ENCODE peak calls at places on chromosomes 5 and 9, in six cellular contexts. One of them, this sample, is unnamed.

GRCh38 chr9:122518841-122519240 is at the start of gene OR1J4:
- DNase-seq in sigmoid colon: no peak
- DNase-seq in fibroblast of pulmonary artery: no peak
- DNase-seq in PC-3: no peak
- DNase-seq in Calu3: no peak
- DNase-seq in cardiac muscle cell: no peak
- DNase-seq in this sample: no peak

GRCh38 chr9:90044263-90044662 is 439.5 kb downstream of the GADD45G start:
- DNase-seq in sigmoid colon: no peak
- DNase-seq in fibroblast of pulmonary artery: no peak
- DNase-seq in PC-3: peak
- DNase-seq in Calu3: no peak
- DNase-seq in cardiac muscle cell: no peak
- DNase-seq in this sample: no peak

GRCh38 chr5:80204808-80205614 is 50.8 kb downstream of the SERINC5 start:
- DNase-seq in sigmoid colon: no peak
- DNase-seq in fibroblast of pulmonary artery: peak
- DNase-seq in PC-3: no peak
- DNase-seq in Calu3: peak
- DNase-seq in cardiac muscle cell: peak
- DNase-seq in this sample: no peak

GRCh38 chr5:137699291-137700281 is 36.3 kb downstream of the KLHL3 start:
- DNase-seq in sigmoid colon: no peak
- DNase-seq in fibroblast of pulmonary artery: no peak
- DNase-seq in PC-3: no peak
- DNase-seq in Calu3: no peak
- DNase-seq in cardiac muscle cell: no peak
- DNase-seq in this sample: no peak

GRCh38 chr5:73336366-73336765 is 112.2 kb downstream of the FOXD1 start:
- DNase-seq in sigmoid colon: no peak
- DNase-seq in fibroblast of pulmonary artery: peak
- DNase-seq in PC-3: no peak
- DNase-seq in Calu3: no peak
- DNase-seq in cardiac muscle cell: no peak
- DNase-seq in this sample: no peak

GRCh38 chr5:23352437-23352836 is 155.0 kb upstream of the PRDM9 start:
- DNase-seq in sigmoid colon: no peak
- DNase-seq in fibroblast of pulmonary artery: peak
- DNase-seq in PC-3: peak
- DNase-seq in Calu3: no peak
- DNase-seq in cardiac muscle cell: peak
- DNase-seq in this sample: no peak

GRCh38 chr5:29114331-29114768 is 2076.0 kb upstream of the CDH9 start:
- DNase-seq in sigmoid colon: no peak
- DNase-seq in fibroblast of pulmonary artery: no peak
- DNase-seq in PC-3: peak
- DNase-seq in Calu3: no peak
- DNase-seq in cardiac muscle cell: no peak
- DNase-seq in this sample: no peak

GRCh38 chr5:109922396-109922995 is 232.8 kb downstream of the MAN2A1 start:
- DNase-seq in sigmoid colon: no peak
- DNase-seq in fibroblast of pulmonary artery: no peak
- DNase-seq in PC-3: no peak
- DNase-seq in Calu3: no peak
- DNase-seq in cardiac muscle cell: no peak
- DNase-seq in this sample: no peak

GRCh38 chr5:74667396-74667795 is 17.6 kb upstream of the HEXB start:
- DNase-seq in sigmoid colon: no peak
- DNase-seq in fibroblast of pulmonary artery: no peak
- DNase-seq in PC-3: no peak
- DNase-seq in Calu3: no peak
- DNase-seq in cardiac muscle cell: peak
- DNase-seq in this sample: no peak

GRCh38 chr5:54753034-54753433 is 232.4 kb downstream of the ESM1 start:
- DNase-seq in sigmoid colon: no peak
- DNase-seq in fibroblast of pulmonary artery: peak
- DNase-seq in PC-3: no peak
- DNase-seq in Calu3: no peak
- DNase-seq in cardiac muscle cell: no peak
- DNase-seq in this sample: no peak

GRCh38 chr5:58348996-58349728 is 110.7 kb downstream of the PLK2 start:
- DNase-seq in sigmoid colon: no peak
- DNase-seq in fibroblast of pulmonary artery: no peak
- DNase-seq in PC-3: peak
- DNase-seq in Calu3: no peak
- DNase-seq in cardiac muscle cell: no peak
- DNase-seq in this sample: no peak

GRCh38 chr5:151622367-151623097 is 31.4 kb upstream of the FAT2 start:
- DNase-seq in sigmoid colon: no peak
- DNase-seq in fibroblast of pulmonary artery: no peak
- DNase-seq in PC-3: no peak
- DNase-seq in Calu3: no peak
- DNase-seq in cardiac muscle cell: no peak
- DNase-seq in this sample: no peak

GRCh38 chr9:34957492-34958410 is at the start of gene PHF24:
- DNase-seq in sigmoid colon: no peak
- DNase-seq in fibroblast of pulmonary artery: no peak
- DNase-seq in PC-3: no peak
- DNase-seq in Calu3: peak
- DNase-seq in cardiac muscle cell: peak
- DNase-seq in this sample: no peak

GRCh38 chr9:76255781-76256455 is 138.3 kb downstream of the RFK start:
- DNase-seq in sigmoid colon: peak
- DNase-seq in fibroblast of pulmonary artery: peak
- DNase-seq in PC-3: no peak
- DNase-seq in Calu3: no peak
- DNase-seq in cardiac muscle cell: no peak
- DNase-seq in this sample: no peak

GRCh38 chr5:178818094-178818493 is 41.7 kb upstream of the ZNF354B start:
- DNase-seq in sigmoid colon: no peak
- DNase-seq in fibroblast of pulmonary artery: no peak
- DNase-seq in PC-3: no peak
- DNase-seq in Calu3: no peak
- DNase-seq in cardiac muscle cell: no peak
- DNase-seq in this sample: no peak

GRCh38 chr9:127776919-127777280 is 1.6 kb downstream of the SH2D3C start:
- DNase-seq in sigmoid colon: no peak
- DNase-seq in fibroblast of pulmonary artery: no peak
- DNase-seq in PC-3: no peak
- DNase-seq in Calu3: no peak
- DNase-seq in cardiac muscle cell: no peak
- DNase-seq in this sample: no peak

GRCh38 chr9:4212661-4213060 is 87.2 kb downstream of the GLIS3 start:
- DNase-seq in sigmoid colon: no peak
- DNase-seq in fibroblast of pulmonary artery: no peak
- DNase-seq in PC-3: no peak
- DNase-seq in Calu3: no peak
- DNase-seq in cardiac muscle cell: no peak
- DNase-seq in this sample: no peak

GRCh38 chr5:65191554-65192126 is 290.1 kb downstream of the ADAMTS6 start:
- DNase-seq in sigmoid colon: no peak
- DNase-seq in fibroblast of pulmonary artery: peak
- DNase-seq in PC-3: no peak
- DNase-seq in Calu3: no peak
- DNase-seq in cardiac muscle cell: no peak
- DNase-seq in this sample: no peak

GRCh38 chr5:33810491-33811120 is 81.2 kb downstream of the ADAMTS12 start:
- DNase-seq in sigmoid colon: peak
- DNase-seq in fibroblast of pulmonary artery: peak
- DNase-seq in PC-3: peak
- DNase-seq in Calu3: no peak
- DNase-seq in cardiac muscle cell: no peak
- DNase-seq in this sample: no peak

GRCh38 chr9:36798350-36799065 is 225.8 kb downstream of the MELK start:
- DNase-seq in sigmoid colon: no peak
- DNase-seq in fibroblast of pulmonary artery: no peak
- DNase-seq in PC-3: peak
- DNase-seq in Calu3: peak
- DNase-seq in cardiac muscle cell: peak
- DNase-seq in this sample: no peak

GRCh38 chr9:94772654-94773303 is 46.3 kb downstream of the AOPEP start:
- DNase-seq in sigmoid colon: no peak
- DNase-seq in fibroblast of pulmonary artery: no peak
- DNase-seq in PC-3: no peak
- DNase-seq in Calu3: no peak
- DNase-seq in cardiac muscle cell: no peak
- DNase-seq in this sample: no peak

GRCh38 chr9:2039294-2040180 is 24.4 kb downstream of the SMARCA2 start:
- DNase-seq in sigmoid colon: peak
- DNase-seq in fibroblast of pulmonary artery: no peak
- DNase-seq in PC-3: no peak
- DNase-seq in Calu3: no peak
- DNase-seq in cardiac muscle cell: no peak
- DNase-seq in this sample: no peak

GRCh38 chr9:77453857-77454647 is 194.1 kb downstream of the GNA14 start:
- DNase-seq in sigmoid colon: no peak
- DNase-seq in fibroblast of pulmonary artery: no peak
- DNase-seq in PC-3: no peak
- DNase-seq in Calu3: no peak
- DNase-seq in cardiac muscle cell: no peak
- DNase-seq in this sample: no peak

GRCh38 chr5:120779674-120780073 is 315.6 kb downstream of the PRR16 start:
- DNase-seq in sigmoid colon: no peak
- DNase-seq in fibroblast of pulmonary artery: no peak
- DNase-seq in PC-3: peak
- DNase-seq in Calu3: no peak
- DNase-seq in cardiac muscle cell: no peak
- DNase-seq in this sample: no peak

DNA sequence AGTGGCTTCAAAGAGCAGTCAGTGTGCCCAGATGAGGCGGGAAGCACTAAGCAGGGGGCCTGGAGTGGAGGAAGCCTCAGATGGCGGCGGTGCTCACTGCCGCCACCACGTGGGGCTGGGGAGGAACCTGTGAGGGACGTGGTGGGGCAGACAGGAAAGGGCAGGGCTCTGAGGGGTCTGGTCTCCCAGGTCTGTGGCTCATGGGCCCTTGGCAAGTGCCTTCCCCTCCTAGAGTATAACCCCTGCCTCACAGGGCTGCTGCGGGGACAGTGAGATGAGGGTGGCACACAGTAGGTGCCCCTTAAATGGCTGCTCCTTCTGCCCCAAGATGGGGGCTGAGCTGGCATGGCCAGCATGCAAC is 26.6 kb downstream of the NR5A1 start:
- DNase-seq in sigmoid colon: no peak
- DNase-seq in fibroblast of pulmonary artery: peak
- DNase-seq in PC-3: peak
- DNase-seq in Calu3: peak
- DNase-seq in cardiac muscle cell: peak
- DNase-seq in this sample: no peak
- TF ChIP-seq CTCF in sigmoid colon: no peak
- TF ChIP-seq CTCF in fibroblast of pulmonary artery: peak
- TF ChIP-seq CTCF in PC-3: peak
- TF ChIP-seq CTCF in Calu3: no peak
- TF ChIP-seq CTCF in cardiac muscle cell: peak
- TF ChIP-seq CTCF in this sample: peak

DNA sequence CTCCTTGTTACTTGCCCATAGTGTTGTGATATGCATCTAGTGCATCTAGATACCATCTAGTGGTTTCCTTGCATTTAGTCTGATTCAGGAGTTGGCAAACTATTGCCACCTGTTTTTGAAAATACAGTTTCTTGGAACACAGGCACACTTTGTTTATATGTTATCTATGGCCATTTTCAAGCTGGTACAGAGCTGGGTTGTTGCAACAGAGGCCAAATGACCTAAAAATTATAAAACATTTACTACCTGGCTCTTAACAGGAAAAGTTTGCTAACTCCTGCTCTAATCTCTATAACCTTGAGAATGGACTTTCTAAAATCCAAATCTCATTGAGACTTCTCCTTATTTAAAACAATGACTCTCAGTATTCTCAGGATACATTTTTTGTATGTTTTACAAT is 19.4 kb upstream of the FBXO38 start:
- DNase-seq in sigmoid colon: no peak
- DNase-seq in fibroblast of pulmonary artery: no peak
- DNase-seq in PC-3: no peak
- DNase-seq in Calu3: no peak
- DNase-seq in cardiac muscle cell: no peak
- DNase-seq in this sample: no peak
- TF ChIP-seq CTCF in sigmoid colon: no peak
- TF ChIP-seq CTCF in fibroblast of pulmonary artery: no peak
- TF ChIP-seq CTCF in PC-3: no peak
- TF ChIP-seq CTCF in Calu3: no peak
- TF ChIP-seq CTCF in cardiac muscle cell: no peak
- TF ChIP-seq CTCF in this sample: no peak

GRCh38 chr5:150254363-150255154 is 35.0 kb downstream of the CAMK2A start:
- DNase-seq in sigmoid colon: no peak
- DNase-seq in fibroblast of pulmonary artery: no peak
- DNase-seq in PC-3: no peak
- DNase-seq in Calu3: no peak
- DNase-seq in cardiac muscle cell: peak
- DNase-seq in this sample: no peak

GRCh38 chr5:150257424-150257823 is 32.1 kb downstream of the CAMK2A start:
- DNase-seq in sigmoid colon: no peak
- DNase-seq in fibroblast of pulmonary artery: no peak
- DNase-seq in PC-3: no peak
- DNase-seq in Calu3: no peak
- DNase-seq in cardiac muscle cell: no peak
- DNase-seq in this sample: no peak

GRCh38 chr5:150258126-150258525 is 31.4 kb downstream of the CAMK2A start:
- DNase-seq in sigmoid colon: no peak
- DNase-seq in fibroblast of pulmonary artery: no peak
- DNase-seq in PC-3: no peak
- DNase-seq in Calu3: no peak
- DNase-seq in cardiac muscle cell: no peak
- DNase-seq in this sample: no peak

GRCh38 chr5:150255659-150256415 is 33.7 kb downstream of the CAMK2A start:
- DNase-seq in sigmoid colon: no peak
- DNase-seq in fibroblast of pulmonary artery: peak
- DNase-seq in PC-3: no peak
- DNase-seq in Calu3: no peak
- DNase-seq in cardiac muscle cell: peak
- DNase-seq in this sample: no peak

DNA sequence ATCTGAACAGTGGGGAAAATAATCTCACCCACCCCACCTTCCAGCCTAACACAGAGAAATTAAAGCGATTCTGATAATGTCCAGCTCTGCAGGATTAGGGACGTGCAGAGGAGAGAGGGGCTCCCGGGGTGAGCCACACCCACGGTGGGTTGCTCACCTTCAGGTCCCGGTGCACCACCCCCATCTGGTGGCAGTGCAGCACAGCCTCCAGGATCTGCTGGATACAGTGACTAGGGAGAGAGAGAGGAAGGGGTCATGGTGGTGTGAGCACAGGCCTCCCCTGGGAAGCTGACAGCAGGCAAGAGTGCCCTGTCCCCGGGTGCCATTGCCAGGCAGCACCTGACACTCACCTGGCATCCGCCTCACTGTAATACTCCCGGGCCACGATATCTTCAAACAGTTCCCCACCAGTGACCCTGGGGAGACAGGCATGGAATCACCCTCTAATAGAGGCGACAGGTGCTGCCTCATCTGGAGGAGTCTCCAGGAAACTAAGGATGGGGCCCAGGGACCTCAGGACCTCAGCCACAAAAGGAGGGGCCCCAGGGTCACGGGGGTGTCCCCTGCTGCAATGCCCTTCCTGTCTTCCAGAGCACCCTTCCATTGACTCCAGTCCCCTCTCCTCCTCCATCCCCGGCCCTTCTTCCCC is 33.0 kb downstream of the CAMK2A start:
- DNase-seq in sigmoid colon: no peak
- DNase-seq in fibroblast of pulmonary artery: no peak
- DNase-seq in PC-3: no peak
- DNase-seq in Calu3: no peak
- DNase-seq in cardiac muscle cell: peak
- DNase-seq in this sample: no peak
- TF ChIP-seq CTCF in sigmoid colon: no peak
- TF ChIP-seq CTCF in fibroblast of pulmonary artery: no peak
- TF ChIP-seq CTCF in PC-3: peak
- TF ChIP-seq CTCF in Calu3: no peak
- TF ChIP-seq CTCF in cardiac muscle cell: no peak
- TF ChIP-seq CTCF in this sample: peak

GRCh38 chr5:163978897-163979296 is 473.5 kb downstream of the MAT2B start:
- DNase-seq in sigmoid colon: no peak
- DNase-seq in fibroblast of pulmonary artery: no peak
- DNase-seq in PC-3: no peak
- DNase-seq in Calu3: peak
- DNase-seq in cardiac muscle cell: peak
- DNase-seq in this sample: no peak
- TF ChIP-seq CTCF in sigmoid colon: no peak
- TF ChIP-seq CTCF in fibroblast of pulmonary artery: no peak
- TF ChIP-seq CTCF in PC-3: no peak
- TF ChIP-seq CTCF in Calu3: no peak
- TF ChIP-seq CTCF in cardiac muscle cell: no peak
- TF ChIP-seq CTCF in this sample: no peak